ENCODE peak calls at places on chromosomes 7 and 10, in nine cellular contexts. One of them, this sample, is unnamed.
A peak's percentile ranks its signal among the peaks of the same experiment; 100 is the strongest.

GRCh38 chr10:97882142-97883091 is 32.8 kb downstream of the GOLGA7B start:
- DNase-seq in adipocyte: peak; percentile 72
- DNase-seq in EL: peak; percentile 89
- DNase-seq in sigmoid colon: no peak
- DNase-seq in CD8-positive, alpha-beta T cell: no peak
- DNase-seq in activated T-helper 1 cell treated with anti-CD3 and anti-CD28 coated beads, Interleukin-12 subunit alpha, Interleukin-12 subunit beta, Interleukin-2, Interleukin-4 antibody, amounts not matched to agents 30 ng/mL and 10 ng/mL and 1 ng/mL, durations not matched to agents 14 hours and 24 hours and 36 hours: no peak
- DNase-seq in cardiac fibroblast: peak; percentile 65
- DNase-seq in stimulated activated CD4-positive, alpha-beta T cell treated with anti-CD3 and anti-CD28 coated beads, Interleukin-2, amount 100 ng/mL, for 48 hours: no peak
- DNase-seq in NCI-H446: no peak
- DNase-seq in this sample: no peak

GRCh38 chr7:141157138-141157765 is 83.4 kb downstream of the TMEM178B start:
- DNase-seq in adipocyte: no peak
- DNase-seq in sigmoid colon: no peak
- DNase-seq in cardiac fibroblast: no peak
- DNase-seq in stimulated activated CD4-positive, alpha-beta T cell treated with anti-CD3 and anti-CD28 coated beads, Interleukin-2, amount 100 ng/mL, for 48 hours: no peak
- DNase-seq in EL: no peak
- DNase-seq in activated T-helper 1 cell treated with anti-CD3 and anti-CD28 coated beads, Interleukin-12 subunit alpha, Interleukin-12 subunit beta, Interleukin-2, Interleukin-4 antibody, amounts not matched to agents 30 ng/mL and 10 ng/mL and 1 ng/mL, durations not matched to agents 14 hours and 24 hours and 36 hours: no peak
- DNase-seq in CD8-positive, alpha-beta T cell: no peak
- DNase-seq in NCI-H446: no peak
- DNase-seq in this sample: no peak

GRCh38 chr10:29783211-29783947 is 148.6 kb upstream of the SVIL start:
- DNase-seq in stimulated activated CD4-positive, alpha-beta T cell treated with anti-CD3 and anti-CD28 coated beads, Interleukin-2, amount 100 ng/mL, for 48 hours: no peak
- DNase-seq in sigmoid colon: no peak
- DNase-seq in adipocyte: peak; percentile 22
- DNase-seq in CD8-positive, alpha-beta T cell: no peak
- DNase-seq in activated T-helper 1 cell treated with anti-CD3 and anti-CD28 coated beads, Interleukin-12 subunit alpha, Interleukin-12 subunit beta, Interleukin-2, Interleukin-4 antibody, amounts not matched to agents 30 ng/mL and 10 ng/mL and 1 ng/mL, durations not matched to agents 14 hours and 24 hours and 36 hours: no peak
- DNase-seq in cardiac fibroblast: peak; percentile 26
- DNase-seq in EL: no peak
- DNase-seq in NCI-H446: no peak
- DNase-seq in this sample: no peak

GRCh38 chr7:128879939-128880746 is 17.5 kb downstream of the ATP6V1F start:
- DNase-seq in CD8-positive, alpha-beta T cell: no peak
- DNase-seq in EL: peak; percentile 65
- DNase-seq in cardiac fibroblast: peak; percentile 76
- DNase-seq in NCI-H446: no peak
- DNase-seq in adipocyte: peak; percentile 82
- DNase-seq in activated T-helper 1 cell treated with anti-CD3 and anti-CD28 coated beads, Interleukin-12 subunit alpha, Interleukin-12 subunit beta, Interleukin-2, Interleukin-4 antibody, amounts not matched to agents 30 ng/mL and 10 ng/mL and 1 ng/mL, durations not matched to agents 14 hours and 24 hours and 36 hours: no peak
- DNase-seq in stimulated activated CD4-positive, alpha-beta T cell treated with anti-CD3 and anti-CD28 coated beads, Interleukin-2, amount 100 ng/mL, for 48 hours: no peak
- DNase-seq in sigmoid colon: peak; percentile 84
- DNase-seq in this sample: no peak

GRCh38 chr10:124745257-124745656 is 1.1 kb upstream of the FAM53B start:
- DNase-seq in NCI-H446: no peak
- DNase-seq in cardiac fibroblast: no peak
- DNase-seq in activated T-helper 1 cell treated with anti-CD3 and anti-CD28 coated beads, Interleukin-12 subunit alpha, Interleukin-12 subunit beta, Interleukin-2, Interleukin-4 antibody, amounts not matched to agents 30 ng/mL and 10 ng/mL and 1 ng/mL, durations not matched to agents 14 hours and 24 hours and 36 hours: no peak
- DNase-seq in EL: no peak
- DNase-seq in adipocyte: no peak
- DNase-seq in stimulated activated CD4-positive, alpha-beta T cell treated with anti-CD3 and anti-CD28 coated beads, Interleukin-2, amount 100 ng/mL, for 48 hours: no peak
- DNase-seq in sigmoid colon: no peak
- DNase-seq in CD8-positive, alpha-beta T cell: no peak
- DNase-seq in this sample: no peak

GRCh38 chr10:125209591-125210373 is 49.4 kb upstream of the CTBP2 start:
- DNase-seq in EL: peak; percentile 8
- DNase-seq in adipocyte: peak; percentile 45
- DNase-seq in activated T-helper 1 cell treated with anti-CD3 and anti-CD28 coated beads, Interleukin-12 subunit alpha, Interleukin-12 subunit beta, Interleukin-2, Interleukin-4 antibody, amounts not matched to agents 30 ng/mL and 10 ng/mL and 1 ng/mL, durations not matched to agents 14 hours and 24 hours and 36 hours: no peak
- DNase-seq in stimulated activated CD4-positive, alpha-beta T cell treated with anti-CD3 and anti-CD28 coated beads, Interleukin-2, amount 100 ng/mL, for 48 hours: no peak
- DNase-seq in cardiac fibroblast: peak; percentile 24
- DNase-seq in sigmoid colon: no peak
- DNase-seq in CD8-positive, alpha-beta T cell: no peak
- DNase-seq in NCI-H446: no peak
- DNase-seq in this sample: no peak

GRCh38 chr10:45456822-45457221 is 82.8 kb downstream of the ALOX5 start:
- DNase-seq in NCI-H446: no peak
- DNase-seq in CD8-positive, alpha-beta T cell: no peak
- DNase-seq in stimulated activated CD4-positive, alpha-beta T cell treated with anti-CD3 and anti-CD28 coated beads, Interleukin-2, amount 100 ng/mL, for 48 hours: no peak
- DNase-seq in cardiac fibroblast: no peak
- DNase-seq in sigmoid colon: no peak
- DNase-seq in adipocyte: no peak
- DNase-seq in EL: no peak
- DNase-seq in activated T-helper 1 cell treated with anti-CD3 and anti-CD28 coated beads, Interleukin-12 subunit alpha, Interleukin-12 subunit beta, Interleukin-2, Interleukin-4 antibody, amounts not matched to agents 30 ng/mL and 10 ng/mL and 1 ng/mL, durations not matched to agents 14 hours and 24 hours and 36 hours: no peak
- DNase-seq in this sample: no peak

GRCh38 chr10:32386623-32387022 is 39.7 kb upstream of the EPC1 start:
- DNase-seq in adipocyte: peak; percentile 38
- DNase-seq in stimulated activated CD4-positive, alpha-beta T cell treated with anti-CD3 and anti-CD28 coated beads, Interleukin-2, amount 100 ng/mL, for 48 hours: no peak
- DNase-seq in cardiac fibroblast: peak; percentile 18
- DNase-seq in CD8-positive, alpha-beta T cell: no peak
- DNase-seq in activated T-helper 1 cell treated with anti-CD3 and anti-CD28 coated beads, Interleukin-12 subunit alpha, Interleukin-12 subunit beta, Interleukin-2, Interleukin-4 antibody, amounts not matched to agents 30 ng/mL and 10 ng/mL and 1 ng/mL, durations not matched to agents 14 hours and 24 hours and 36 hours: no peak
- DNase-seq in sigmoid colon: no peak
- DNase-seq in EL: no peak
- DNase-seq in NCI-H446: no peak
- DNase-seq in this sample: no peak

GRCh38 chr10:44263771-44264170 is 121.1 kb downstream of the CXCL12 start:
- DNase-seq in EL: no peak
- DNase-seq in activated T-helper 1 cell treated with anti-CD3 and anti-CD28 coated beads, Interleukin-12 subunit alpha, Interleukin-12 subunit beta, Interleukin-2, Interleukin-4 antibody, amounts not matched to agents 30 ng/mL and 10 ng/mL and 1 ng/mL, durations not matched to agents 14 hours and 24 hours and 36 hours: no peak
- DNase-seq in NCI-H446: no peak
- DNase-seq in CD8-positive, alpha-beta T cell: no peak
- DNase-seq in adipocyte: no peak
- DNase-seq in cardiac fibroblast: no peak
- DNase-seq in stimulated activated CD4-positive, alpha-beta T cell treated with anti-CD3 and anti-CD28 coated beads, Interleukin-2, amount 100 ng/mL, for 48 hours: no peak
- DNase-seq in sigmoid colon: no peak
- DNase-seq in this sample: no peak

GRCh38 chr10:125014984-125015944 is 73.3 kb downstream of the ZRANB1 start:
- DNase-seq in cardiac fibroblast: peak; percentile 49
- DNase-seq in adipocyte: no peak
- DNase-seq in activated T-helper 1 cell treated with anti-CD3 and anti-CD28 coated beads, Interleukin-12 subunit alpha, Interleukin-12 subunit beta, Interleukin-2, Interleukin-4 antibody, amounts not matched to agents 30 ng/mL and 10 ng/mL and 1 ng/mL, durations not matched to agents 14 hours and 24 hours and 36 hours: no peak
- DNase-seq in CD8-positive, alpha-beta T cell: peak; percentile 12
- DNase-seq in sigmoid colon: peak; percentile 72
- DNase-seq in stimulated activated CD4-positive, alpha-beta T cell treated with anti-CD3 and anti-CD28 coated beads, Interleukin-2, amount 100 ng/mL, for 48 hours: no peak
- DNase-seq in EL: no peak
- DNase-seq in NCI-H446: no peak
- DNase-seq in this sample: no peak

GRCh38 chr10:116868722-116869121 is 19.4 kb downstream of the ENO4 start:
- DNase-seq in cardiac fibroblast: no peak
- DNase-seq in NCI-H446: no peak
- DNase-seq in CD8-positive, alpha-beta T cell: no peak
- DNase-seq in activated T-helper 1 cell treated with anti-CD3 and anti-CD28 coated beads, Interleukin-12 subunit alpha, Interleukin-12 subunit beta, Interleukin-2, Interleukin-4 antibody, amounts not matched to agents 30 ng/mL and 10 ng/mL and 1 ng/mL, durations not matched to agents 14 hours and 24 hours and 36 hours: no peak
- DNase-seq in EL: no peak
- DNase-seq in adipocyte: no peak
- DNase-seq in stimulated activated CD4-positive, alpha-beta T cell treated with anti-CD3 and anti-CD28 coated beads, Interleukin-2, amount 100 ng/mL, for 48 hours: no peak
- DNase-seq in sigmoid colon: no peak
- DNase-seq in this sample: no peak

GRCh38 chr10:43209064-43209455 is 57.8 kb downstream of the RASGEF1A start:
- DNase-seq in sigmoid colon: peak; percentile 46
- DNase-seq in EL: no peak
- DNase-seq in adipocyte: no peak
- DNase-seq in stimulated activated CD4-positive, alpha-beta T cell treated with anti-CD3 and anti-CD28 coated beads, Interleukin-2, amount 100 ng/mL, for 48 hours: no peak
- DNase-seq in CD8-positive, alpha-beta T cell: no peak
- DNase-seq in cardiac fibroblast: no peak
- DNase-seq in NCI-H446: no peak
- DNase-seq in activated T-helper 1 cell treated with anti-CD3 and anti-CD28 coated beads, Interleukin-12 subunit alpha, Interleukin-12 subunit beta, Interleukin-2, Interleukin-4 antibody, amounts not matched to agents 30 ng/mL and 10 ng/mL and 1 ng/mL, durations not matched to agents 14 hours and 24 hours and 36 hours: no peak
- DNase-seq in this sample: no peak

GRCh38 chr10:122189185-122189584 is 81.9 kb upstream of the BTBD16 start:
- DNase-seq in adipocyte: no peak
- DNase-seq in NCI-H446: no peak
- DNase-seq in cardiac fibroblast: no peak
- DNase-seq in stimulated activated CD4-positive, alpha-beta T cell treated with anti-CD3 and anti-CD28 coated beads, Interleukin-2, amount 100 ng/mL, for 48 hours: no peak
- DNase-seq in CD8-positive, alpha-beta T cell: no peak
- DNase-seq in EL: no peak
- DNase-seq in sigmoid colon: no peak
- DNase-seq in activated T-helper 1 cell treated with anti-CD3 and anti-CD28 coated beads, Interleukin-12 subunit alpha, Interleukin-12 subunit beta, Interleukin-2, Interleukin-4 antibody, amounts not matched to agents 30 ng/mL and 10 ng/mL and 1 ng/mL, durations not matched to agents 14 hours and 24 hours and 36 hours: no peak
- DNase-seq in this sample: no peak

GRCh38 chr7:76302299-76303056 is at the start of gene HSPB1:
- DNase-seq in cardiac fibroblast: peak; percentile 96
- DNase-seq in EL: peak; percentile 89
- DNase-seq in CD8-positive, alpha-beta T cell: peak; percentile 43
- DNase-seq in activated T-helper 1 cell treated with anti-CD3 and anti-CD28 coated beads, Interleukin-12 subunit alpha, Interleukin-12 subunit beta, Interleukin-2, Interleukin-4 antibody, amounts not matched to agents 30 ng/mL and 10 ng/mL and 1 ng/mL, durations not matched to agents 14 hours and 24 hours and 36 hours: peak; percentile 34
- DNase-seq in sigmoid colon: peak; percentile 99
- DNase-seq in adipocyte: peak; percentile 83
- DNase-seq in NCI-H446: peak; percentile 49
- DNase-seq in stimulated activated CD4-positive, alpha-beta T cell treated with anti-CD3 and anti-CD28 coated beads, Interleukin-2, amount 100 ng/mL, for 48 hours: no peak
- DNase-seq in this sample: peak; percentile 79

GRCh38 chr7:104136561-104136960 is 71.3 kb downstream of the ORC5 start:
- DNase-seq in cardiac fibroblast: no peak
- DNase-seq in NCI-H446: no peak
- DNase-seq in sigmoid colon: no peak
- DNase-seq in EL: no peak
- DNase-seq in stimulated activated CD4-positive, alpha-beta T cell treated with anti-CD3 and anti-CD28 coated beads, Interleukin-2, amount 100 ng/mL, for 48 hours: no peak
- DNase-seq in adipocyte: no peak
- DNase-seq in activated T-helper 1 cell treated with anti-CD3 and anti-CD28 coated beads, Interleukin-12 subunit alpha, Interleukin-12 subunit beta, Interleukin-2, Interleukin-4 antibody, amounts not matched to agents 30 ng/mL and 10 ng/mL and 1 ng/mL, durations not matched to agents 14 hours and 24 hours and 36 hours: no peak
- DNase-seq in CD8-positive, alpha-beta T cell: no peak
- DNase-seq in this sample: no peak

GRCh38 chr10:23310443-23310842 is 34.2 kb downstream of the C10orf67 start:
- DNase-seq in cardiac fibroblast: peak; percentile 27
- DNase-seq in EL: peak; percentile 24
- DNase-seq in CD8-positive, alpha-beta T cell: no peak
- DNase-seq in NCI-H446: no peak
- DNase-seq in sigmoid colon: no peak
- DNase-seq in stimulated activated CD4-positive, alpha-beta T cell treated with anti-CD3 and anti-CD28 coated beads, Interleukin-2, amount 100 ng/mL, for 48 hours: no peak
- DNase-seq in activated T-helper 1 cell treated with anti-CD3 and anti-CD28 coated beads, Interleukin-12 subunit alpha, Interleukin-12 subunit beta, Interleukin-2, Interleukin-4 antibody, amounts not matched to agents 30 ng/mL and 10 ng/mL and 1 ng/mL, durations not matched to agents 14 hours and 24 hours and 36 hours: no peak
- DNase-seq in adipocyte: peak; percentile 29
- DNase-seq in this sample: no peak

GRCh38 chr7:82697897-82698296 is 254.3 kb upstream of the CACNA2D1 start:
- DNase-seq in sigmoid colon: no peak
- DNase-seq in activated T-helper 1 cell treated with anti-CD3 and anti-CD28 coated beads, Interleukin-12 subunit alpha, Interleukin-12 subunit beta, Interleukin-2, Interleukin-4 antibody, amounts not matched to agents 30 ng/mL and 10 ng/mL and 1 ng/mL, durations not matched to agents 14 hours and 24 hours and 36 hours: no peak
- DNase-seq in cardiac fibroblast: peak; percentile 17
- DNase-seq in NCI-H446: no peak
- DNase-seq in adipocyte: no peak
- DNase-seq in CD8-positive, alpha-beta T cell: no peak
- DNase-seq in stimulated activated CD4-positive, alpha-beta T cell treated with anti-CD3 and anti-CD28 coated beads, Interleukin-2, amount 100 ng/mL, for 48 hours: no peak
- DNase-seq in EL: peak; percentile 68
- DNase-seq in this sample: no peak

GRCh38 chr7:17939111-17939669 is 1.1 kb downstream of the SNX13 start:
- DNase-seq in sigmoid colon: no peak
- DNase-seq in stimulated activated CD4-positive, alpha-beta T cell treated with anti-CD3 and anti-CD28 coated beads, Interleukin-2, amount 100 ng/mL, for 48 hours: no peak
- DNase-seq in EL: peak; percentile 53
- DNase-seq in adipocyte: peak; percentile 69
- DNase-seq in NCI-H446: no peak
- DNase-seq in cardiac fibroblast: peak; percentile 50
- DNase-seq in CD8-positive, alpha-beta T cell: no peak
- DNase-seq in activated T-helper 1 cell treated with anti-CD3 and anti-CD28 coated beads, Interleukin-12 subunit alpha, Interleukin-12 subunit beta, Interleukin-2, Interleukin-4 antibody, amounts not matched to agents 30 ng/mL and 10 ng/mL and 1 ng/mL, durations not matched to agents 14 hours and 24 hours and 36 hours: no peak
- DNase-seq in this sample: peak; percentile 24

GRCh38 chr10:103493911-103494877 is 689 bp downstream of the NEURL1 start:
- DNase-seq in activated T-helper 1 cell treated with anti-CD3 and anti-CD28 coated beads, Interleukin-12 subunit alpha, Interleukin-12 subunit beta, Interleukin-2, Interleukin-4 antibody, amounts not matched to agents 30 ng/mL and 10 ng/mL and 1 ng/mL, durations not matched to agents 14 hours and 24 hours and 36 hours: peak; percentile 36
- DNase-seq in EL: no peak
- DNase-seq in NCI-H446: no peak
- DNase-seq in stimulated activated CD4-positive, alpha-beta T cell treated with anti-CD3 and anti-CD28 coated beads, Interleukin-2, amount 100 ng/mL, for 48 hours: no peak
- DNase-seq in sigmoid colon: no peak
- DNase-seq in adipocyte: peak; percentile 36
- DNase-seq in cardiac fibroblast: no peak
- DNase-seq in CD8-positive, alpha-beta T cell: no peak
- DNase-seq in this sample: peak; percentile 42

GRCh38 chr7:158885624-158886023 is 29.3 kb downstream of the DYNC2I1 start:
- DNase-seq in NCI-H446: no peak
- DNase-seq in sigmoid colon: no peak
- DNase-seq in EL: no peak
- DNase-seq in activated T-helper 1 cell treated with anti-CD3 and anti-CD28 coated beads, Interleukin-12 subunit alpha, Interleukin-12 subunit beta, Interleukin-2, Interleukin-4 antibody, amounts not matched to agents 30 ng/mL and 10 ng/mL and 1 ng/mL, durations not matched to agents 14 hours and 24 hours and 36 hours: no peak
- DNase-seq in adipocyte: no peak
- DNase-seq in CD8-positive, alpha-beta T cell: no peak
- DNase-seq in stimulated activated CD4-positive, alpha-beta T cell treated with anti-CD3 and anti-CD28 coated beads, Interleukin-2, amount 100 ng/mL, for 48 hours: no peak
- DNase-seq in cardiac fibroblast: peak; percentile 15
- DNase-seq in this sample: no peak

GRCh38 chr10:102131286-102132170 is 1.3 kb upstream of the PPRC1 start:
- DNase-seq in NCI-H446: no peak
- DNase-seq in adipocyte: peak; percentile 19
- DNase-seq in CD8-positive, alpha-beta T cell: no peak
- DNase-seq in stimulated activated CD4-positive, alpha-beta T cell treated with anti-CD3 and anti-CD28 coated beads, Interleukin-2, amount 100 ng/mL, for 48 hours: no peak
- DNase-seq in sigmoid colon: no peak
- DNase-seq in EL: peak; percentile 72
- DNase-seq in activated T-helper 1 cell treated with anti-CD3 and anti-CD28 coated beads, Interleukin-12 subunit alpha, Interleukin-12 subunit beta, Interleukin-2, Interleukin-4 antibody, amounts not matched to agents 30 ng/mL and 10 ng/mL and 1 ng/mL, durations not matched to agents 14 hours and 24 hours and 36 hours: no peak
- DNase-seq in cardiac fibroblast: no peak
- DNase-seq in this sample: no peak

GRCh38 chr10:126097558-126098215 is 201.3 kb downstream of the FANK1 start:
- DNase-seq in EL: peak; percentile 11
- DNase-seq in activated T-helper 1 cell treated with anti-CD3 and anti-CD28 coated beads, Interleukin-12 subunit alpha, Interleukin-12 subunit beta, Interleukin-2, Interleukin-4 antibody, amounts not matched to agents 30 ng/mL and 10 ng/mL and 1 ng/mL, durations not matched to agents 14 hours and 24 hours and 36 hours: no peak
- DNase-seq in sigmoid colon: no peak
- DNase-seq in stimulated activated CD4-positive, alpha-beta T cell treated with anti-CD3 and anti-CD28 coated beads, Interleukin-2, amount 100 ng/mL, for 48 hours: no peak
- DNase-seq in CD8-positive, alpha-beta T cell: no peak
- DNase-seq in adipocyte: no peak
- DNase-seq in NCI-H446: no peak
- DNase-seq in cardiac fibroblast: no peak
- DNase-seq in this sample: no peak

This sample was measured in germinal center.